ENCODE peak calls at places on chromosomes 16 and 17, in seven cellular contexts. P, Q, B, E, L, O and R are unnamed samples.

GRCh38 chr16:23999663-24000062 is 163.9 kb downstream of the PRKCB start:
- DNase-seq in L (no peak), P (no peak), B (no peak), O (no peak), E (no peak), Q (no peak), R (no peak)

GRCh38 chr16:4452674-4453073 is 21.8 kb downstream of the NMRAL1 start:
- DNase-seq in O (no peak), Q (no peak), P (no peak), L (no peak), B (no peak), E (no peak), R (no peak)

GRCh38 chr17:15265131-15265530 is at the start of gene PMP22:
- DNase-seq in L (no peak), E (peak), O (no peak), Q (no peak), B (peak), P (peak), R (no peak)

GRCh38 chr16:46686815-46687473 is 2.0 kb downstream of the VPS35 start:
- DNase-seq in P (no peak), B (no peak), Q (no peak), O (no peak), L (no peak), E (no peak), R (no peak)

GRCh38 chr17:31523862-31524730 is 132.6 kb downstream of the RAB11FIP4 start:
- DNase-seq in Q (no peak), O (no peak), P (no peak), E (no peak), L (no peak), B (no peak), R (no peak)

GRCh38 chr17:2547176-2547575 is 35.5 kb upstream of the METTL16 start:
- DNase-seq in Q (no peak), L (peak), P (peak), B (peak), E (no peak), O (no peak), R (no peak)

GRCh38 chr17:14198013-14198412 is 38.6 kb downstream of the CDRT15 start:
- DNase-seq in P (no peak), L (peak), Q (no peak), O (no peak), B (no peak), E (peak), R (no peak)

GRCh38 chr17:82303944-82304808 is 13.2 kb downstream of the CD7 start:
- DNase-seq in Q (no peak), O (no peak), E (no peak), L (peak), P (no peak), B (no peak), R (no peak)

GRCh38 chr17:19513897-19514488 is 19.7 kb upstream of the SLC47A1 start:
- DNase-seq in O (peak), P (peak), B (peak), Q (peak), L (peak), E (peak), R (peak)

GRCh38 chr16:47018223-47018891 is 44.9 kb upstream of the DNAJA2 start:
- DNase-seq in O (peak), Q (peak), B (peak), L (peak), P (peak), E (peak), R (peak)

GRCh38 chr17:15091825-15092224 is 173.3 kb downstream of the PMP22 start:
- DNase-seq in B (peak), O (no peak), L (no peak), E (peak), Q (peak), P (peak), R (peak)

GRCh38 chr17:51612692-51613091 is 352.3 kb downstream of the UTP18 start:
- DNase-seq in E (no peak), O (no peak), Q (no peak), P (no peak), B (no peak), L (no peak), R (no peak)

GRCh38 chr17:76385892-76386786 is 1.7 kb downstream of the SPHK1 start:
- DNase-seq in L (peak), Q (peak), O (peak), B (peak), E (peak), P (peak), R (peak)

GRCh38 chr17:42325026-42325425 is 36.7 kb downstream of the STAT5A start:
- DNase-seq in L (peak), P (peak), B (no peak), O (no peak), E (no peak), Q (peak), R (no peak)

GRCh38 chr17:50076591-50077235 is 18.4 kb upstream of the PDK2 start:
- DNase-seq in P (no peak), Q (no peak), O (no peak), E (peak), B (no peak), L (no peak), R (no peak)

GRCh38 chr16:89174877-89175276 is 3.3 kb downstream of the CDH15 start:
- DNase-seq in Q (no peak), L (no peak), B (no peak), P (no peak), E (no peak), O (no peak), R (no peak)

GRCh38 chr17:77327566-77328463 is 187.0 kb downstream of the SEC14L1 start:
- DNase-seq in O (no peak), Q (no peak), B (no peak), L (peak), P (no peak), E (no peak), R (peak)

DNA sequence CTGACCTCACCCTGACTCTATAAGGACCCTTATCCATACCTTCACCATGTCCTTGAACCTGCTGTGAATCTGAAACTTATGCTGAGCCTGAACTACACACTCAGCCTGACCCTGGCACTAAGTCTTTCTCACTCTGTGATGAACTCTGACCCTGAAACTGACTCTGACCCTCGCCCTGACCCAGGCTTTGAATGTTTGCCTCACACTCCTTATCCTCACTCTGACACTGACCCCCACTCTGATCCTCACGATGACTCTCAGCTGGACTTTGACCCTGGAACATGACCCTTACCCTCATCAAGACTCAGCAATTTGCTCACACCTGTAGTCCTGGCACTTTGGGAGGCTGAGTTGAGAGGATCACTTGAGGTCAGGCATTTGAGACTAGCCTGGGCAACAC is 4.4 kb downstream of the AHSP start:
- DNase-seq in E (no peak), B (no peak), O (no peak), L (no peak), P (no peak), Q (no peak), R (no peak)
- TF ChIP-seq EZH2phosphoT487 in E (no peak), B (no peak), O (no peak), L (no peak), P (no peak), Q (no peak), R (no peak)

DNA sequence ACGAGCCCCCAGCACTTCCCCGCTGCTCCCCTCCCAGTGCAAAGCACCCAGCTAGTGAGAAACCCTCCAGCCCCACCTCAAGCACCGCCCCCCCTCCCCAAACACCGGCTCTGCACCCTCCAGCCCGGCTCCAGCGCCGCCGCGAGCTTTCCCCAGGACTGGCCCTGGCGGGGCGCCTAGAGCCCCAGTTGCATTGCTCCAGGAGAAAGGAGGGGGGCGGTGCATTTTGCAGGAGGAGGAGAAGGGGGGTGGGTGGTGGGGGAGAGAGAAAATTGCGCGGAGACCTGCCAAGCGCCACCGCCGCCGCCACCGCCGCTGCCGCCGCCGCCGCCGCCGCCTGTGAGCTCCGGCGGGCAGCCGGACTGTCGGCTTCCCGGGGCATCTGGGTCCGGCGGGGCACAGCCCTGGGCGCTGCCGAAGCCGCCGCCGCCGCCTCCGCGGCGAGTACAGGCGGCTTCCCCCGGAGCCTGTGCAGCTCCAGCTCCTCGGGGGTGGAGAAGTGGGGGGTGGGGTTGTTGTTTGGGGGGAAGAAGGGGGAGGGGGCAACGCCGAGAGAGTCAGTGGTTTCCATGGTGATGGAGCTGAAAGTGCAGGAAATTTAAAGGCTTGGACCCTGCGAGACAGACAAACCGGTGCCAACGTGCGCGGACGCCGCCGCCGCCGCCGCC is at the start of gene NOG:
- DNase-seq in L (peak), B (peak), Q (no peak), E (peak), O (peak), P (peak), R (no peak)
- TF ChIP-seq EZH2phosphoT487 in L (no peak), B (no peak), Q (no peak), E (no peak), O (no peak), P (no peak), R (no peak)

GRCh38 chr17:80812362-80813088 is 179.1 kb upstream of the CHMP6 start:
- DNase-seq in P (no peak), B (no peak), O (no peak), E (no peak), L (no peak), Q (no peak), R (no peak)
- TF ChIP-seq EZH2phosphoT487 in P (no peak), B (no peak), O (no peak), E (no peak), L (no peak), Q (no peak), R (no peak)

GRCh38 chr17:9368631-9369030 is 207.0 kb downstream of the STX8 start:
- DNase-seq in P (no peak), Q (no peak), E (no peak), L (peak), O (no peak), B (no peak), R (no peak)
- TF ChIP-seq EZH2phosphoT487 in P (no peak), Q (no peak), E (no peak), L (no peak), O (no peak), B (no peak), R (no peak)

GRCh38 chr17:20993863-20994778 is 48.7 kb downstream of the USP22 start:
- DNase-seq in P (no peak), O (no peak), E (no peak), B (no peak), L (peak), Q (no peak), R (no peak)

GRCh38 chr17:20992416-20992815 is 50.4 kb downstream of the USP22 start:
- DNase-seq in Q (no peak), P (no peak), L (no peak), O (no peak), E (no peak), B (no peak), R (no peak)

GRCh38 chr17:20991276-20992037 is 51.4 kb downstream of the USP22 start:
- DNase-seq in O (no peak), E (no peak), P (no peak), Q (no peak), L (no peak), B (no peak), R (no peak)

GRCh38 chr17:20994779-20995149 is 48.0 kb downstream of the USP22 start:
- DNase-seq in O (no peak), B (no peak), L (no peak), Q (no peak), E (no peak), P (no peak), R (no peak)

DNA sequence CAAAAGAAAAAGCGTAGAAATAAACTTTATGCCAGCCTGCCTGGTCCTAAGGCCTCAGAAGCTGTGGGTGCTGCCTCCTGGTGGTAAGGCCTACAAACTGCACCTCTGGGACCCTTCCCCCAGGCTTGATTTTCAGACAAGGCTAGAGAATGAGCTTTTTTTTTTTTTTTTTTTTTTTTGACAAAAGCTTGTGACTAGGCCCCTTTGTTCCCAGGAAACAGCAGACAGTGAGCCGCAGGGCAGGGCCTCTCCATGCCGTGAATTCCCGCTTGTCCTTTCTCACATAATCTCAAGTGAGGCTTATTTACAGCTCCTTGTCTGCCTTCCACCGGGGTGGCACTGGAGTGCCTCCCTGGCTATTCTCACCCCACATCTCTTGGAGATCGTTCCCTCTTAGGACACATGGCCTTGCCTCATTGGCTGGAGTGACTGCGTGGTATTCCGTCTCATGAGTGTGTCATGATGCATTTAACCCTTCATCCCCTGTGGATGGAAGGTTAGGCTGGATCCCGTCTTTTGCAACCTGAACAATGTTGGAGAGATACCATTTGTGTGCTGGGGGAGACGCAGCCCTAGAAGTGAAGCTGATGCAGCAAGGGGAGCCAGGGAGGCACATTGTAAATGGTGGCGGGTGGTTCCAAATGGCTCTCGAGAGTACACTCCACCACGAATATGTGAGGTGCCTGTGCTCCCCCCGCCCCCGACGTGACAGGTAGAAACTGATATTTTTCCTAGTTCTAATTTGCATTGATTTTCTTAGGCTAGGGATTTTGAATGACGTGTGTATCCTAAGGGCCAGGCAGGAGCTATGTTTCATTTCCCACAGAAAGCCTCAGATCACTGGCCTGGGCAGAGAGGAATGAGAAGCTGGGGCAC is 49.6 kb downstream of the USP22 start:
- DNase-seq in B (peak), L (peak), O (peak), Q (peak), E (peak), P (peak), R (peak)
- TF ChIP-seq EZH2phosphoT487 in B (no peak), L (no peak), O (no peak), Q (no peak), E (no peak), P (no peak), R (no peak)

DNA sequence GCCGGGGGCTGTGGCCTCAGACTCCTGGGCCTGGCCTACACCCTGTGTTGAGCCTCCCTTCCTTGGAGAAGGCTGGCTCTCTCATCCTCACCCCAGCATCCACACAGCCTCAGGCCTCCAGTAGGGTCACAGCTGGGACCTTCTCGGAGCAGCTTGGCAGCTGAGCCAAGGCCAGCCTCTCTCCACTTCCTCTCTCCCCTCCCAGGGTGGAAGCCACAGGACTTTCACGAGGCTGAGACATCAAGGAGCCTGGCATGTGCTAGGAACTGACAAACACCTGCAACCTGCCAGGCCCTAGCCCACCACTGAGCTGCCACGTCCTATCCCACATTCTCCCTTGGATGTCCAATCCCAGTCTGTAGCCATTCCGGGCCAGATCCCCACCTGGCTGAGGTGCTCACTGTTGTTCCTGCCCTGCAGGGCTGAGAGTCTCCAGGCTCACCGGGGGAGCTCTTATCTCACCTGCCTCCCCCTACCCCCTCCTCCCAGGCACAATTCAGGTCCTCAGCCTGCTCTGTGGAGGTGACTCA is 3.1 kb downstream of the MMP15 start:
- DNase-seq in L (no peak), P (no peak), O (no peak), B (no peak), E (peak), Q (no peak), R (no peak)
- TF ChIP-seq EZH2phosphoT487 in L (no peak), P (no peak), O (no peak), B (no peak), E (no peak), Q (no peak), R (no peak)